ENCODE peak calls at places on chromosomes 3 and 15, in five cellular contexts. One of them, this sample, is unnamed.

GRCh38 chr15:35693286-35693685 is 147.3 kb upstream of the DPH6 start:
- DNase-seq in activated naive CD4-positive, alpha-beta T cell: no peak
- DNase-seq in activated T-helper 1 cell treated with Interleukin-2 at 50 U/mL for 16 hours: no peak
- DNase-seq in AML-193: no peak
- DNase-seq in left ventricle myocardium inferior: no peak
- DNase-seq in this sample: no peak

GRCh38 chr3:195260286-195260905 is 10.6 kb downstream of the XXYLT1 start:
- DNase-seq in left ventricle myocardium inferior: no peak
- DNase-seq in activated T-helper 1 cell treated with Interleukin-2 at 50 U/mL for 16 hours: no peak
- DNase-seq in AML-193: peak
- DNase-seq in activated naive CD4-positive, alpha-beta T cell: peak
- DNase-seq in this sample: no peak

GRCh38 chr15:56254270-56254669 is 10.6 kb upstream of the RFX7 start:
- DNase-seq in activated T-helper 1 cell treated with Interleukin-2 at 50 U/mL for 16 hours: no peak
- DNase-seq in left ventricle myocardium inferior: no peak
- DNase-seq in AML-193: no peak
- DNase-seq in activated naive CD4-positive, alpha-beta T cell: no peak
- DNase-seq in this sample: no peak

GRCh38 chr3:108391917-108392585 is 95.7 kb downstream of the HHLA2 start:
- DNase-seq in AML-193: no peak
- DNase-seq in activated naive CD4-positive, alpha-beta T cell: no peak
- DNase-seq in activated T-helper 1 cell treated with Interleukin-2 at 50 U/mL for 16 hours: no peak
- DNase-seq in left ventricle myocardium inferior: no peak
- DNase-seq in this sample: no peak

GRCh38 chr3:184154909-184155643 is at the start of gene DVL3:
- DNase-seq in activated naive CD4-positive, alpha-beta T cell: peak
- DNase-seq in AML-193: peak
- DNase-seq in activated T-helper 1 cell treated with Interleukin-2 at 50 U/mL for 16 hours: peak
- DNase-seq in left ventricle myocardium inferior: peak
- DNase-seq in this sample: no peak

GRCh38 chr3:57530071-57530608 is 14.0 kb downstream of the DNAH12 start:
- DNase-seq in AML-193: no peak
- DNase-seq in activated T-helper 1 cell treated with Interleukin-2 at 50 U/mL for 16 hours: no peak
- DNase-seq in left ventricle myocardium inferior: no peak
- DNase-seq in activated naive CD4-positive, alpha-beta T cell: no peak
- DNase-seq in this sample: no peak

GRCh38 chr3:14899993-14900618 is 47.3 kb upstream of the NR2C2 start:
- DNase-seq in activated T-helper 1 cell treated with Interleukin-2 at 50 U/mL for 16 hours: no peak
- DNase-seq in AML-193: no peak
- DNase-seq in activated naive CD4-positive, alpha-beta T cell: no peak
- DNase-seq in left ventricle myocardium inferior: no peak
- DNase-seq in this sample: no peak

GRCh38 chr15:96311639-96312038 is 18.9 kb upstream of the NR2F2 start:
- DNase-seq in AML-193: no peak
- DNase-seq in activated naive CD4-positive, alpha-beta T cell: no peak
- DNase-seq in activated T-helper 1 cell treated with Interleukin-2 at 50 U/mL for 16 hours: no peak
- DNase-seq in left ventricle myocardium inferior: no peak
- DNase-seq in this sample: no peak

GRCh38 chr15:58980351-58980939 is 7.0 kb upstream of the RNF111 start:
- DNase-seq in activated T-helper 1 cell treated with Interleukin-2 at 50 U/mL for 16 hours: no peak
- DNase-seq in activated naive CD4-positive, alpha-beta T cell: no peak
- DNase-seq in left ventricle myocardium inferior: no peak
- DNase-seq in AML-193: peak
- DNase-seq in this sample: no peak

GRCh38 chr3:34635352-34635850 is 837.0 kb downstream of the PDCD6IP start:
- DNase-seq in activated T-helper 1 cell treated with Interleukin-2 at 50 U/mL for 16 hours: no peak
- DNase-seq in left ventricle myocardium inferior: no peak
- DNase-seq in activated naive CD4-positive, alpha-beta T cell: no peak
- DNase-seq in AML-193: no peak
- DNase-seq in this sample: no peak

GRCh38 chr3:16807981-16808380 is 76.8 kb upstream of the PLCL2 start:
- DNase-seq in activated T-helper 1 cell treated with Interleukin-2 at 50 U/mL for 16 hours: no peak
- DNase-seq in left ventricle myocardium inferior: no peak
- DNase-seq in AML-193: no peak
- DNase-seq in activated naive CD4-positive, alpha-beta T cell: no peak
- DNase-seq in this sample: no peak

GRCh38 chr3:15768421-15769255 is 29.1 kb downstream of the ANKRD28 start:
- DNase-seq in AML-193: peak
- DNase-seq in activated naive CD4-positive, alpha-beta T cell: no peak
- DNase-seq in left ventricle myocardium inferior: no peak
- DNase-seq in activated T-helper 1 cell treated with Interleukin-2 at 50 U/mL for 16 hours: no peak
- DNase-seq in this sample: no peak

GRCh38 chr3:36060950-36061349 is 319.4 kb upstream of the STAC start:
- DNase-seq in activated T-helper 1 cell treated with Interleukin-2 at 50 U/mL for 16 hours: no peak
- DNase-seq in AML-193: no peak
- DNase-seq in left ventricle myocardium inferior: no peak
- DNase-seq in activated naive CD4-positive, alpha-beta T cell: no peak
- DNase-seq in this sample: no peak

GRCh38 chr3:119841808-119842471 is 60.0 kb downstream of the NR1I2 start:
- DNase-seq in left ventricle myocardium inferior: no peak
- DNase-seq in AML-193: no peak
- DNase-seq in activated naive CD4-positive, alpha-beta T cell: no peak
- DNase-seq in activated T-helper 1 cell treated with Interleukin-2 at 50 U/mL for 16 hours: no peak
- DNase-seq in this sample: no peak

GRCh38 chr3:15610083-15610482 is 8.5 kb downstream of the BTD start:
- DNase-seq in left ventricle myocardium inferior: no peak
- DNase-seq in activated naive CD4-positive, alpha-beta T cell: no peak
- DNase-seq in activated T-helper 1 cell treated with Interleukin-2 at 50 U/mL for 16 hours: no peak
- DNase-seq in AML-193: peak
- DNase-seq in this sample: no peak

GRCh38 chr3:155192957-155193746 is 100.3 kb downstream of the STRIT1 start:
- DNase-seq in activated T-helper 1 cell treated with Interleukin-2 at 50 U/mL for 16 hours: no peak
- DNase-seq in left ventricle myocardium inferior: no peak
- DNase-seq in activated naive CD4-positive, alpha-beta T cell: no peak
- DNase-seq in AML-193: no peak
- DNase-seq in this sample: no peak

GRCh38 chr3:67601385-67601784 is 53.0 kb downstream of the SUCLG2 start:
- DNase-seq in left ventricle myocardium inferior: no peak
- DNase-seq in AML-193: no peak
- DNase-seq in activated naive CD4-positive, alpha-beta T cell: no peak
- DNase-seq in activated T-helper 1 cell treated with Interleukin-2 at 50 U/mL for 16 hours: no peak
- DNase-seq in this sample: no peak

GRCh38 chr15:87961851-87962816 is 294.4 kb downstream of the NTRK3 start:
- DNase-seq in AML-193: no peak
- DNase-seq in activated naive CD4-positive, alpha-beta T cell: no peak
- DNase-seq in left ventricle myocardium inferior: no peak
- DNase-seq in activated T-helper 1 cell treated with Interleukin-2 at 50 U/mL for 16 hours: no peak
- DNase-seq in this sample: no peak

GRCh38 chr15:95684693-95685115 is 645.8 kb upstream of the NR2F2 start:
- DNase-seq in left ventricle myocardium inferior: no peak
- DNase-seq in activated naive CD4-positive, alpha-beta T cell: no peak
- DNase-seq in activated T-helper 1 cell treated with Interleukin-2 at 50 U/mL for 16 hours: no peak
- DNase-seq in AML-193: no peak
- DNase-seq in this sample: no peak

GRCh38 chr3:194571491-194571941 is 61.7 kb downstream of the TMEM44 start:
- DNase-seq in activated T-helper 1 cell treated with Interleukin-2 at 50 U/mL for 16 hours: no peak
- DNase-seq in activated naive CD4-positive, alpha-beta T cell: no peak
- DNase-seq in left ventricle myocardium inferior: peak
- DNase-seq in AML-193: no peak
- DNase-seq in this sample: no peak

GRCh38 chr3:38824349-38824748 is 8.3 kb upstream of the SCN10A start:
- DNase-seq in AML-193: no peak
- DNase-seq in activated naive CD4-positive, alpha-beta T cell: no peak
- DNase-seq in left ventricle myocardium inferior: no peak
- DNase-seq in activated T-helper 1 cell treated with Interleukin-2 at 50 U/mL for 16 hours: no peak
- DNase-seq in this sample: no peak

GRCh38 chr15:57340673-57341259 is 35.5 kb upstream of the CGNL1 start:
- DNase-seq in activated T-helper 1 cell treated with Interleukin-2 at 50 U/mL for 16 hours: no peak
- DNase-seq in activated naive CD4-positive, alpha-beta T cell: no peak
- DNase-seq in left ventricle myocardium inferior: no peak
- DNase-seq in AML-193: peak
- DNase-seq in this sample: no peak

This sample was measured in effector CD4-positive, alpha-beta T cell.